ENCODE peak calls at places on chromosomes 4 and X, in four cellular contexts. P is SK-N-SH, T is colonic mucosa, K is cardiac fibroblast. C is an unnamed sample.

GRCh38 chr4:130210871-130211270 is 1114.9 kb downstream of the C4orf33 start:
- DNase-seq in P (no peak), T (no peak), K (peak), C (peak)

GRCh38 chrX:2474963-2475726 is 25.6 kb downstream of the DHRSX start:
- DNase-seq in P (no peak), T (no peak), K (no peak), C (no peak)

GRCh38 chr4:8422327-8422726 is 18.2 kb downstream of the ACOX3 start:
- DNase-seq in P (no peak), T (no peak), K (no peak), C (no peak)

GRCh38 chrX:53321943-53322497 is 40.6 kb upstream of the IQSEC2 start:
- DNase-seq in P (no peak), T (no peak), K (no peak), C (no peak)

GRCh38 chr4:4502694-4503311 is 39.0 kb downstream of the STX18 start:
- DNase-seq in P (no peak), T (no peak), K (peak), C (no peak)

GRCh38 chr4:95548738-95549245 is at the start of gene UNC5C:
- DNase-seq in P (peak), T (peak), K (peak), C (peak)

GRCh38 chr4:55157559-55158277 is 32.3 kb upstream of the KDR start:
- DNase-seq in P (no peak), T (no peak), K (no peak), C (no peak)

GRCh38 chr4:78609580-78609979 is 58.0 kb downstream of the ANXA3 start:
- DNase-seq in P (no peak), T (no peak), K (no peak), C (no peak)

GRCh38 chr4:54076673-54077072 is 12.3 kb upstream of the CHIC2 start:
- DNase-seq in P (no peak), T (no peak), K (peak), C (no peak)

GRCh38 chrX:12946838-12947544 is 27.9 kb upstream of the TMSB4X start:
- DNase-seq in P (peak), T (peak), K (peak), C (peak)

GRCh38 chrX:57821703-57822375 is 88.4 kb downstream of the ZXDA start:
- DNase-seq in P (peak), T (peak), K (peak), C (peak)

GRCh38 chrX:57822398-57822797 is 87.9 kb downstream of the ZXDA start:
- DNase-seq in P (no peak), T (no peak), K (no peak), C (no peak)

GRCh38 chrX:57817302-57817701 is 93.0 kb downstream of the ZXDA start:
- DNase-seq in P (no peak), T (no peak), K (peak), C (no peak)
- TF ChIP-seq CTCF in P (peak), T (peak), K (peak), C (peak)

GRCh38 chr4:47010347-47011188 is 17.2 kb upstream of the GABRA4 start:
- DNase-seq in P (no peak), T (no peak), K (no peak), C (no peak)
- H3K4me3 ChIP-seq in P (no peak), T (no peak), K (no peak), C (no peak)

GRCh38 chr4:159238631-159239030 is 135.8 kb downstream of the RAPGEF2 start:
- DNase-seq in P (no peak), T (no peak), K (peak), C (no peak)

GRCh38 chr4:159240690-159241089 is 137.8 kb downstream of the RAPGEF2 start:
- DNase-seq in P (no peak), T (no peak), K (peak), C (no peak)

GRCh38 chr4:159242427-159242826 is 139.5 kb downstream of the RAPGEF2 start:
- DNase-seq in P (no peak), T (no peak), K (no peak), C (no peak)

GRCh38 chr4:159237975-159238374 is 135.1 kb downstream of the RAPGEF2 start:
- DNase-seq in P (no peak), T (no peak), K (no peak), C (no peak)

DNA sequence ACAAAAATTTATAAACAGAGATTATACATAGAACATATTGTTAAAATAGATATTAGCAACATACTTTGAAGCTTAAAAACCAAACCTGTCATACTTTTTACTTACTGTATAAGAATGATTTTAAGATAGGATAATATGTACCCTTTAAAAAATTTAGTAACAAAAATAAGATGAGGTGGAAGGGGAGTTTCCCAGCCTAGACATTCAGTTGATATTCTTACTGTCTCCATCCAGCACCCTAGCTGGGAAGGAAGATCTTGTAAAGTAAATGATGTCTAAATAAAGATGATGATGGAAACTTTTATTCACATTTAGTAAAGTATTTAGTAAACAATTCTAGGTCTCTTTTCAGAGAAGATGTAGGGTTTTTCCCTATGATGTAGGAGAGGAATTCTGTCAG is 136.7 kb downstream of the RAPGEF2 start:
- DNase-seq in P (no peak), T (no peak), K (no peak), C (no peak)
- TF ChIP-seq CTCF in P (no peak), T (no peak), K (no peak), C (no peak)

GRCh38 chr4:185780472-185780871 is 31.5 kb downstream of the SORBS2 start:
- DNase-seq in P (no peak), T (no peak), K (no peak), C (no peak)
- H3K4me3 ChIP-seq in P (no peak), T (no peak), K (no peak), C (no peak)